ENCODE peak calls at places on chromosome 1, in seven cellular contexts. One of them, this sample, is unnamed.

GRCh38 chr1:14486401-14487110 is 111.9 kb upstream of the KAZN start:
- DNase-seq in activated CD8-positive, alpha-beta memory T cell treated with anti-CD3 and anti-CD28 coated beads, Interleukin-2, amount 50 U/mL, for 48 hours: no peak
- DNase-seq in activated T-cell treated with anti-CD3 and anti-CD28 coated beads for 1 hour: no peak
- DNase-seq in stimulated activated CD4-positive, alpha-beta T cell treated with anti-CD3 and anti-CD28 coated beads, Interleukin-12 subunit alpha, Interleukin-12 subunit beta, amount 100 ng/mL, for 4 hours: no peak
- DNase-seq in GM03348: peak
- DNase-seq in iris pigment epithelial cell: peak
- DNase-seq in KBM-7: no peak
- DNase-seq in this sample: no peak

GRCh38 chr1:90854559-90854958 is 137.5 kb upstream of the BARHL2 start:
- DNase-seq in GM03348: no peak
- DNase-seq in iris pigment epithelial cell: no peak
- DNase-seq in stimulated activated CD4-positive, alpha-beta T cell treated with anti-CD3 and anti-CD28 coated beads, Interleukin-12 subunit alpha, Interleukin-12 subunit beta, amount 100 ng/mL, for 4 hours: no peak
- DNase-seq in KBM-7: no peak
- DNase-seq in activated T-cell treated with anti-CD3 and anti-CD28 coated beads for 1 hour: no peak
- DNase-seq in activated CD8-positive, alpha-beta memory T cell treated with anti-CD3 and anti-CD28 coated beads, Interleukin-2, amount 50 U/mL, for 48 hours: no peak
- DNase-seq in this sample: no peak

GRCh38 chr1:225448146-225448805 is 20.4 kb upstream of the LBR start:
- DNase-seq in stimulated activated CD4-positive, alpha-beta T cell treated with anti-CD3 and anti-CD28 coated beads, Interleukin-12 subunit alpha, Interleukin-12 subunit beta, amount 100 ng/mL, for 4 hours: no peak
- DNase-seq in activated T-cell treated with anti-CD3 and anti-CD28 coated beads for 1 hour: no peak
- DNase-seq in activated CD8-positive, alpha-beta memory T cell treated with anti-CD3 and anti-CD28 coated beads, Interleukin-2, amount 50 U/mL, for 48 hours: peak
- DNase-seq in iris pigment epithelial cell: no peak
- DNase-seq in GM03348: no peak
- DNase-seq in KBM-7: no peak
- DNase-seq in this sample: no peak

GRCh38 chr1:236888903-236889302 is 93.8 kb downstream of the MTR start:
- DNase-seq in stimulated activated CD4-positive, alpha-beta T cell treated with anti-CD3 and anti-CD28 coated beads, Interleukin-12 subunit alpha, Interleukin-12 subunit beta, amount 100 ng/mL, for 4 hours: no peak
- DNase-seq in KBM-7: no peak
- DNase-seq in GM03348: no peak
- DNase-seq in activated CD8-positive, alpha-beta memory T cell treated with anti-CD3 and anti-CD28 coated beads, Interleukin-2, amount 50 U/mL, for 48 hours: no peak
- DNase-seq in iris pigment epithelial cell: no peak
- DNase-seq in activated T-cell treated with anti-CD3 and anti-CD28 coated beads for 1 hour: no peak
- DNase-seq in this sample: no peak

GRCh38 chr1:159121526-159121925 is 45.0 kb upstream of the AIM2 start:
- DNase-seq in stimulated activated CD4-positive, alpha-beta T cell treated with anti-CD3 and anti-CD28 coated beads, Interleukin-12 subunit alpha, Interleukin-12 subunit beta, amount 100 ng/mL, for 4 hours: no peak
- DNase-seq in GM03348: no peak
- DNase-seq in activated CD8-positive, alpha-beta memory T cell treated with anti-CD3 and anti-CD28 coated beads, Interleukin-2, amount 50 U/mL, for 48 hours: no peak
- DNase-seq in iris pigment epithelial cell: no peak
- DNase-seq in activated T-cell treated with anti-CD3 and anti-CD28 coated beads for 1 hour: no peak
- DNase-seq in KBM-7: no peak
- DNase-seq in this sample: no peak

GRCh38 chr1:160081261-160081936 is at the start of gene KCNJ9:
- DNase-seq in KBM-7: no peak
- DNase-seq in GM03348: peak
- DNase-seq in iris pigment epithelial cell: no peak
- DNase-seq in activated T-cell treated with anti-CD3 and anti-CD28 coated beads for 1 hour: no peak
- DNase-seq in stimulated activated CD4-positive, alpha-beta T cell treated with anti-CD3 and anti-CD28 coated beads, Interleukin-12 subunit alpha, Interleukin-12 subunit beta, amount 100 ng/mL, for 4 hours: no peak
- DNase-seq in activated CD8-positive, alpha-beta memory T cell treated with anti-CD3 and anti-CD28 coated beads, Interleukin-2, amount 50 U/mL, for 48 hours: no peak
- DNase-seq in this sample: no peak

GRCh38 chr1:183273300-183273699 is 87.2 kb downstream of the LAMC2 start:
- DNase-seq in iris pigment epithelial cell: peak
- DNase-seq in activated CD8-positive, alpha-beta memory T cell treated with anti-CD3 and anti-CD28 coated beads, Interleukin-2, amount 50 U/mL, for 48 hours: no peak
- DNase-seq in stimulated activated CD4-positive, alpha-beta T cell treated with anti-CD3 and anti-CD28 coated beads, Interleukin-12 subunit alpha, Interleukin-12 subunit beta, amount 100 ng/mL, for 4 hours: no peak
- DNase-seq in GM03348: peak
- DNase-seq in activated T-cell treated with anti-CD3 and anti-CD28 coated beads for 1 hour: no peak
- DNase-seq in KBM-7: no peak
- DNase-seq in this sample: no peak

GRCh38 chr1:179753061-179753460 is 10.0 kb downstream of the FAM163A start:
- DNase-seq in KBM-7: no peak
- DNase-seq in GM03348: no peak
- DNase-seq in stimulated activated CD4-positive, alpha-beta T cell treated with anti-CD3 and anti-CD28 coated beads, Interleukin-12 subunit alpha, Interleukin-12 subunit beta, amount 100 ng/mL, for 4 hours: no peak
- DNase-seq in activated T-cell treated with anti-CD3 and anti-CD28 coated beads for 1 hour: no peak
- DNase-seq in activated CD8-positive, alpha-beta memory T cell treated with anti-CD3 and anti-CD28 coated beads, Interleukin-2, amount 50 U/mL, for 48 hours: no peak
- DNase-seq in iris pigment epithelial cell: peak
- DNase-seq in this sample: no peak

GRCh38 chr1:70818391-70818790 is 229.2 kb downstream of the PTGER3 start:
- DNase-seq in activated CD8-positive, alpha-beta memory T cell treated with anti-CD3 and anti-CD28 coated beads, Interleukin-2, amount 50 U/mL, for 48 hours: no peak
- DNase-seq in activated T-cell treated with anti-CD3 and anti-CD28 coated beads for 1 hour: no peak
- DNase-seq in iris pigment epithelial cell: no peak
- DNase-seq in KBM-7: no peak
- DNase-seq in GM03348: peak
- DNase-seq in stimulated activated CD4-positive, alpha-beta T cell treated with anti-CD3 and anti-CD28 coated beads, Interleukin-12 subunit alpha, Interleukin-12 subunit beta, amount 100 ng/mL, for 4 hours: no peak
- DNase-seq in this sample: no peak

GRCh38 chr1:29237906-29238600 is 1.7 kb downstream of the PTPRU start:
- DNase-seq in activated T-cell treated with anti-CD3 and anti-CD28 coated beads for 1 hour: no peak
- DNase-seq in activated CD8-positive, alpha-beta memory T cell treated with anti-CD3 and anti-CD28 coated beads, Interleukin-2, amount 50 U/mL, for 48 hours: no peak
- DNase-seq in GM03348: peak
- DNase-seq in KBM-7: peak
- DNase-seq in iris pigment epithelial cell: peak
- DNase-seq in stimulated activated CD4-positive, alpha-beta T cell treated with anti-CD3 and anti-CD28 coated beads, Interleukin-12 subunit alpha, Interleukin-12 subunit beta, amount 100 ng/mL, for 4 hours: peak
- DNase-seq in this sample: no peak